ENCODE peak calls at places on chromosomes 1 and 21, in ten cellular contexts. Q is H9, S is brain microvascular endothelial cell, U is prostate gland, N is psoas muscle, I is OCI-LY7, X is A673, W is HCT116, L is fibroblast of pulmonary artery, K is transverse colon. Z is an unnamed sample.

GRCh38 chr1:227449051-227449450 is 114.3 kb upstream of the ZNF678 start:
- DNase-seq in Q (peak), S (no peak), U (no peak), N (no peak), I (peak), X (peak), W (no peak), L (no peak), K (no peak), Z (peak)

GRCh38 chr1:20124451-20125057 is 5.2 kb upstream of the PLA2G2D start:
- DNase-seq in Q (no peak), S (peak), U (peak), N (no peak), I (no peak), X (peak), W (peak), L (peak), K (peak), Z (no peak)

GRCh38 chr1:67149179-67149770 is 14.5 kb upstream of the C1orf141 start:
- DNase-seq in Q (peak), S (peak), U (peak), N (peak), I (peak), X (peak), W (peak), L (peak), K (peak), Z (peak)

GRCh38 chr1:239587066-239587465 is 200.7 kb downstream of the CHRM3 start:
- DNase-seq in Q (peak), S (no peak), U (no peak), N (no peak), I (no peak), X (no peak), W (no peak), L (no peak), K (no peak), Z (no peak)

GRCh38 chr21:15015622-15016471 is 49.0 kb downstream of the NRIP1 start:
- DNase-seq in Q (no peak), S (peak), U (no peak), N (no peak), I (no peak), X (peak), W (no peak), L (peak), K (no peak), Z (no peak)

GRCh38 chr1:40820911-40821693 is 37.5 kb downstream of the KCNQ4 start:
- DNase-seq in Q (no peak), S (no peak), U (no peak), N (peak), I (no peak), X (no peak), W (no peak), L (no peak), K (no peak), Z (no peak)

GRCh38 chr1:86542626-86543025 is 4.3 kb upstream of the CLCA4 start:
- DNase-seq in Q (no peak), S (no peak), U (no peak), N (no peak), I (no peak), X (no peak), W (no peak), L (peak), K (no peak), Z (no peak)

GRCh38 chr1:117240547-117240946 is 29.8 kb upstream of the VTCN1 start:
- DNase-seq in Q (no peak), S (no peak), U (no peak), N (no peak), I (no peak), X (no peak), W (no peak), L (no peak), K (no peak), Z (no peak)

GRCh38 chr1:26364956-26365355 is 7.6 kb downstream of the ZNF683 start:
- DNase-seq in Q (peak), S (no peak), U (no peak), N (peak), I (no peak), X (no peak), W (no peak), L (no peak), K (no peak), Z (no peak)

GRCh38 chr1:24568475-24568874 is 12.6 kb downstream of the NCMAP start:
- DNase-seq in Q (no peak), S (no peak), U (no peak), N (no peak), I (no peak), X (no peak), W (no peak), L (no peak), K (no peak), Z (no peak)

GRCh38 chr1:201260648-201261311 is 22.5 kb upstream of the PKP1 start:
- DNase-seq in Q (no peak), S (no peak), U (no peak), N (no peak), I (no peak), X (no peak), W (no peak), L (no peak), K (no peak), Z (no peak)

GRCh38 chr1:245378352-245379144 is 223.8 kb downstream of the KIF26B start:
- DNase-seq in Q (peak), S (no peak), U (no peak), N (no peak), I (no peak), X (no peak), W (no peak), L (no peak), K (no peak), Z (no peak)

GRCh38 chr1:21439721-21440629 is at the start of gene NBPF3:
- DNase-seq in Q (peak), S (peak), U (peak), N (peak), I (no peak), X (peak), W (peak), L (peak), K (peak), Z (peak)

GRCh38 chr1:104760017-104760416 is 1010.3 kb downstream of the AMY1C start:
- DNase-seq in Q (no peak), S (no peak), U (no peak), N (no peak), I (peak), X (no peak), W (no peak), L (no peak), K (no peak), Z (peak)

GRCh38 chr1:18234790-18235242 is 127.2 kb downstream of the IGSF21 start:
- DNase-seq in Q (peak), S (peak), U (peak), N (no peak), I (peak), X (peak), W (peak), L (peak), K (peak), Z (peak)

DNA sequence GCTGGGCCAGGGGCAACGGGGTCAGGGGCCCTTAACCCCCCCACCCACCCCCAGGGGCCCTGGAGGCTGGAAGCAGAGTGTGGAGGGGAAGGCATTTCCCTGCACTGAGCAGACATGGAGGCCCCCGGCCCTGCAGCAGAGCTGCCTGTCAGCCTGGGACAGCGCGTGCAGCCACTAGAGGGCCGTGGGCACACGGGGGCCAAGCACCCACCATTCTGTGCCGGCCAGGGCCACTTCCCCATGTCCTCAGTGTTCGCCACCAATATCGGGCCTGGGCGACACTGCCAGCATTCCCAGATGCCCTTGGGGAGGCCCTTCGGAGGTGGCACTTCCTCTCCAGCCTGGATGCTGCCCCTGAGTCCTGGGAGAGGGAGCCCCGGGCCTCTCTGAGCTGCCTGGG is 23.2 kb upstream of the ARHGEF16 start:
- DNase-seq in Q (peak), S (no peak), U (no peak), N (peak), I (no peak), X (peak), W (no peak), L (no peak), K (no peak), Z (no peak)
- TF ChIP-seq CTCF in Q (peak), S (peak), U (no peak), N (no peak), I (peak), X (peak), W (peak), L (no peak), K (no peak), Z (peak)

GRCh38 chr1:16958475-16958874 is 21.9 kb downstream of the MFAP2 start:
- DNase-seq in Q (no peak), S (no peak), U (no peak), N (no peak), I (no peak), X (no peak), W (no peak), L (no peak), K (no peak), Z (no peak)

GRCh38 chr1:16960560-16961296 is 19.7 kb downstream of the MFAP2 start:
- DNase-seq in Q (peak), S (peak), U (peak), N (peak), I (peak), X (peak), W (peak), L (peak), K (peak), Z (peak)

GRCh38 chr1:16956775-16957174 is 23.6 kb downstream of the MFAP2 start:
- DNase-seq in Q (no peak), S (no peak), U (no peak), N (no peak), I (no peak), X (no peak), W (no peak), L (no peak), K (no peak), Z (no peak)

GRCh38 chr1:16954579-16954978 is 25.8 kb downstream of the MFAP2 start:
- DNase-seq in Q (no peak), S (no peak), U (no peak), N (no peak), I (no peak), X (no peak), W (no peak), L (no peak), K (no peak), Z (no peak)

DNA sequence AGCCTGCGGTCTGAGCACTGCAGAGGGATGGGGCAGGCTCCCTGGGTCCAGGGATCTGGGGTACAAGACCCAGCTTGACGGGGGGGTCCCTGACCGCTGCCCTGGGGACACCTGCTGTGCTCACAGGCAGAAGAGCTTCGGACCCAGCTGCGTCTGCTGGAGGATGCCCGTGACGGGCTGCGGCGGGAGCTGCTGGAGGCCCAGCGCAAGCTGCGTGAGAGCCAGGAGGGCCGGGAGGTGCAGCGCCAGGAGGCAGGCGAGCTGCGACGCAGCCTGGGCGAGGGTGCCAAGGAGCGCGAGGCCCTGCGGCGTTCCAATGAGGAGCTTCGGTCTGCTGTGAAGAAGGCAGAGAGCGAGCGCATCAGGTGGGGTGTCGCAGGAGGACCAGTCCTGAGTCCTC is 25.2 kb downstream of the MFAP2 start:
- DNase-seq in Q (no peak), S (no peak), U (no peak), N (no peak), I (no peak), X (no peak), W (no peak), L (no peak), K (no peak), Z (no peak)
- TF ChIP-seq CTCF in Q (no peak), S (no peak), U (no peak), N (no peak), I (no peak), X (no peak), W (no peak), L (no peak), K (no peak), Z (no peak)

DNA sequence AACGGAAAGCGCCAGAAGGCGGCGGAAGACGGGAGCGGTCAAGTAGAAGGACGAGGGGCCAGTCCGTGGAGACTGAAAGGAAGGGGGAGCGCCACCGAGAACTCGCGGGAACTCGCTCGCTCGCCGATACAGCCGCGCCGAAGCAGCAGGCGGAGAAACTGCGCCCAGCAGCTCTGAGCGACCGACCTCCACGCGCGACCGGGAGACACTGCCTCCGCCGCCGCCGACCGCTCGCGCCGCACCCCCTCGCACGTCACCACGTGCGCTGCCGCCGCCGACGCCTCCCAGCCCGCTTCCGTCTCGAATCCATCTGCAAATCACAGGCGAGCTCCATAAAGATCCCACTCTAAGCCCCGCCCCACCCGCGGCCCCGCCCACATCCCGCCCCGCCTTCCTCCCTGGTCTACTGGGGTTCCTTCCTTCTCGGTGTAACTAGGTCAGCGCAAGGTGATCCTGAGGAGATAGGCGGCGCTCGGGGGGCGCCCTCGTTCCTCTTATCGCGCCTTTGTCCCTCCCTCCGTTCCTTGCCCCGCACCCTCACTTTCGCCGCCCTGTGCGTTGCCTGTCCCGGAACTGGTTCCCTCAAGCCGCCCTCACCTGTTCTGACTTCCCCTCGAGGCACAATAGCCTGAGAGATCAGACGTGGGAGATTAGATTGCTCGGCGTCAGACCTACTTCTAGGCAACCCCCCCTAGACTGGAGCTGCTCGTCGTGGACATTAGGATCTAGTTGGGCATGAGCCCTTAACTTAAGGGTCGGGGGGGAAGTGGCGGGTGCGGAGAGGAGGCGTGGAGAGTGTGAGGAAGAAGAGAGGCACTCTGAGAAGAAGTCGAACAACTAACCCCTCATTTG is at the start of gene IVNS1ABP:
- DNase-seq in Q (peak), S (peak), U (peak), N (peak), I (peak), X (peak), W (peak), L (peak), K (peak), Z (peak)
- TF ChIP-seq CTCF in Q (peak), S (peak), U (peak), N (no peak), I (peak), X (peak), W (peak), L (peak), K (peak), Z (peak)

DNA sequence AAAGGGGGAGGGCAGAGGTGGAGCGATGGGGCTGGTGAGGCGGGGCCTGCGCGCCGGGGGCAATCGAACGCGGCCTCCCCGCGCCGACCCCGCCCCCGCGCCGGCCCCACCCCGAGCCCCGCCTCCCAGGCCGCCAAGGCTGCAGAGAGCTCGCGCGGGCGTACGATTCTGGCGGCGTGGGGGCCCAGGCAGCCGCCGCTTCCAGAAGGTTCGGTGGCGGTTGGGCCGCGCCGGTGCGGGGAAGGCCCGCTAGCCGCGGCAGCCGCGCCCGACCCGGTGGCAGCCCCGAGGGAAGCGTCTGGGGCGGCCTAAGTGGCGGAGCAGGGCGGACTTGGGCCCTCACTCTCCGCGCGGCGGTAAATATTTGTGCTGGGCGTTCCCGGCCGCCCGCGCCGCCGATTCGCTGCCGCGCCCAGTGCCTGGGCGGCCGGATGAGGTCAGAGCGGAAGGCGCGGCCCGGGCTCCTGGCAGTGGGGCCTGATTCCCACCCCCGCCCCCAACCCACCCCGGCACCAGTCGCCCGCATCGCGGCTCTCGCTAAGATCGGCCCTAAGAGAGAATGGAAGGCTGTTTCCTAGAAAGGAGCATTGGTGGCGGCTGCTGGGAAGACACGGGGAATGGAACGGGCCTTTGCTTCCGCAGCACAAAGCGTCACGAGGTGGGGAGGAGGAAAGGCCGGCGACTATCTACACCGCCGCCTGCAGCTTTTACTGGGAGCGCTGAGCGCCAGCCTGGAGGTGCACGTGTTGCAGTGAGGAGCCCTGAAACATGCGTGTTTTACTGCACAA is at the start of gene ACOT7:
- DNase-seq in Q (peak), S (peak), U (peak), N (peak), I (peak), X (peak), W (peak), L (peak), K (peak), Z (peak)
- TF ChIP-seq CTCF in Q (no peak), S (peak), U (peak), N (no peak), I (peak), X (peak), W (no peak), L (peak), K (peak), Z (no peak)